ENCODE peak calls at places on chromosomes 2 and 18, in five cellular contexts. K, D, E, B and R are unnamed samples.

GRCh38 chr2:164757934-164758695 is 83.5 kb downstream of the COBLL1 start:
- DNase-seq in E (no peak), K (no peak), D (peak; percentile 74), B (no peak), R (no peak)

GRCh38 chr2:196499686-196500085 is 139.8 kb upstream of the CCDC150 start:
- DNase-seq in B (no peak), K (no peak), E (no peak), D (no peak), R (no peak)

GRCh38 chr18:25223899-25224607 is 127.9 kb downstream of the ZNF521 start:
- DNase-seq in E (no peak), K (no peak), B (no peak), D (no peak), R (no peak)

GRCh38 chr2:122267947-122268346 is 512.5 kb downstream of the TSN start:
- DNase-seq in K (no peak), E (no peak), B (no peak), D (no peak), R (no peak)

GRCh38 chr18:9763157-9763556 is 55.1 kb downstream of the RAB31 start:
- DNase-seq in B (no peak), D (no peak), E (no peak), K (no peak), R (no peak)

GRCh38 chr2:239014458-239014857 is 166.6 kb downstream of the TWIST2 start:
- DNase-seq in D (no peak), B (peak; percentile 4), K (no peak), E (no peak), R (no peak)

GRCh38 chr2:105504459-105504858 is 105.6 kb upstream of the FHL2 start:
- DNase-seq in K (no peak), E (no peak), D (peak; percentile 71), B (no peak), R (no peak)

GRCh38 chr2:181058378-181059269 is 78.2 kb downstream of the UBE2E3 start:
- DNase-seq in D (peak; percentile 59), E (peak; percentile 34), B (no peak), K (peak; percentile 22), R (peak; percentile 23)

GRCh38 chr2:19630921-19631320 is 270.9 kb downstream of the TTC32 start:
- DNase-seq in D (no peak), K (no peak), B (no peak), E (no peak), R (no peak)

GRCh38 chr2:175441361-175441760 is 259.9 kb upstream of the ATP5MC3 start:
- DNase-seq in B (no peak), D (no peak), E (peak; percentile 80), K (no peak), R (no peak)

GRCh38 chr2:8090748-8091700 is 590.8 kb upstream of the ID2 start:
- DNase-seq in D (peak; percentile 82), K (peak; percentile 15), B (no peak), E (no peak), R (no peak)

GRCh38 chr2:162330881-162331280 is 12.4 kb upstream of the IFIH1 start:
- DNase-seq in D (no peak), E (no peak), B (no peak), K (no peak), R (no peak)

GRCh38 chr2:3659447-3660432 is 1.7 kb downstream of the ALLC start:
- DNase-seq in B (no peak), E (no peak), K (no peak), D (no peak), R (peak; percentile 45)

GRCh38 chr2:74250189-74250631 is 51.8 kb downstream of the MTHFD2 start:
- DNase-seq in E (peak; percentile 13), D (peak; percentile 73), K (peak; percentile 18), B (peak; percentile 37), R (peak; percentile 48)

GRCh38 chr2:171553236-171553635 is 31.0 kb downstream of the CYBRD1 start:
- DNase-seq in D (no peak), K (no peak), B (no peak), E (no peak), R (no peak)

GRCh38 chr2:177612651-177613050 is 220.1 kb downstream of the AGPS start:
- DNase-seq in B (no peak), E (no peak), D (no peak), K (no peak), R (no peak)

GRCh38 chr2:237258146-237258545 is 155.8 kb downstream of the COL6A3 start:
- DNase-seq in K (no peak), B (no peak), E (no peak), D (peak; percentile 53), R (no peak)

GRCh38 chr2:9656270-9656766 is 25.5 kb upstream of the YWHAQ start:
- DNase-seq in K (peak; percentile 72), E (no peak), B (no peak), D (peak; percentile 76), R (peak; percentile 54)

GRCh38 chr2:218366621-218367414 is 10.2 kb downstream of the CATIP start:
- DNase-seq in K (no peak), D (no peak), B (no peak), E (no peak), R (no peak)

GRCh38 chr2:85584857-85585780 is 888 bp downstream of the VAMP5 start:
- DNase-seq in B (no peak), E (no peak), D (peak; percentile 39), K (no peak), R (no peak)

GRCh38 chr2:218252509-218253247 is 8.1 kb upstream of the GPBAR1 start:
- DNase-seq in E (no peak), D (no peak), B (no peak), K (no peak), R (no peak)

GRCh38 chr2:76498387-76498786 is 787.7 kb upstream of the GCFC2 start:
- DNase-seq in D (no peak), B (no peak), K (no peak), E (no peak), R (no peak)

GRCh38 chr2:96213379-96213778 is 4.8 kb upstream of the STARD7 start:
- DNase-seq in D (no peak), K (no peak), E (no peak), B (no peak), R (no peak)

GRCh38 chr2:212005077-212005671 is 533.4 kb downstream of the ERBB4 start:
- DNase-seq in K (no peak), E (peak; percentile 33), D (peak; percentile 74), B (peak; percentile 21), R (peak; percentile 10)

GRCh38 chr18:8699948-8700347 is 5.4 kb upstream of the MTCL1 start:
- DNase-seq in B (no peak), D (no peak), K (no peak), E (no peak), R (no peak)

GRCh38 chr2:146927080-146927714 is 917.6 kb upstream of the ACVR2A start:
- DNase-seq in E (peak; percentile 24), K (no peak), D (peak; percentile 50), B (peak; percentile 57), R (peak; percentile 73)

GRCh38 chr2:66601624-66602023 is 166.7 kb downstream of the MEIS1 start:
- DNase-seq in D (no peak), K (no peak), E (no peak), B (no peak), R (no peak)

GRCh38 chr18:11393486-11393885 is 215.9 kb upstream of the SLC35G4 start:
- DNase-seq in D (peak; percentile 18), E (no peak), K (no peak), B (no peak), R (no peak)

GRCh38 chr2:64654063-64654811 is 524 bp upstream of the SERTAD2 start:
- DNase-seq in B (no peak), K (no peak), D (peak; percentile 89), E (peak; percentile 54), R (peak; percentile 73)

GRCh38 chr2:241540766-241541561 is 17.6 kb upstream of the BOK start:
- DNase-seq in B (peak; percentile 64), D (peak; percentile 75), E (no peak), K (peak; percentile 73), R (peak; percentile 54)

GRCh38 chr2:225100269-225100668 is 58.0 kb upstream of the DOCK10 start:
- DNase-seq in B (no peak), E (no peak), D (peak; percentile 36), K (no peak), R (no peak)

GRCh38 chr2:158181171-158181570 is 79.5 kb downstream of the UPP2 start:
- DNase-seq in E (no peak), D (no peak), K (no peak), B (no peak), R (no peak)

GRCh38 chr2:186903183-186903582 is 54.2 kb upstream of the ZSWIM2 start:
- DNase-seq in K (no peak), E (no peak), B (no peak), D (peak; percentile 69), R (no peak)

GRCh38 chr2:226791056-226791486 is 8.5 kb downstream of the IRS1 start:
- DNase-seq in D (peak; percentile 69), K (no peak), E (no peak), B (no peak), R (peak; percentile 70)

GRCh38 chr2:58202409-58202808 is 38.7 kb downstream of the FANCL start:
- DNase-seq in E (no peak), D (peak; percentile 21), K (no peak), B (no peak), R (no peak)